ENCODE peak calls at places on chromosome 1, in eight cellular contexts. B is transverse colon, A is GM12891, T is spleen, M is HCT116, Z is K562, X is breast epithelium, R is stomach. G is an unnamed sample.

GRCh38 chr1:212437179-212437798 is 4.6 kb downstream of the NENF start:
- DNase-seq in R (no peak), Z (peak; percentile 69), A (no peak), M (no peak), T (no peak), B (no peak), X (no peak), G (no peak)

GRCh38 chr1:76130992-76131391 is 56.4 kb downstream of the ST6GALNAC3 start:
- DNase-seq in T (no peak), R (no peak), B (no peak), M (no peak), X (no peak), Z (no peak), A (no peak), G (no peak)

GRCh38 chr1:118575060-118575459 is 390.0 kb upstream of the SPAG17 start:
- DNase-seq in X (no peak), A (no peak), B (no peak), Z (no peak), T (no peak), M (no peak), R (no peak), G (no peak)

GRCh38 chr1:82491301-82491986 is 690.7 kb downstream of the ADGRL2 start:
- DNase-seq in X (no peak), Z (no peak), A (no peak), R (no peak), M (no peak), T (no peak), B (no peak), G (no peak)

GRCh38 chr1:89670168-89670567 is 37.2 kb downstream of the LRRC8C start:
- DNase-seq in R (no peak), A (peak; percentile 25), Z (no peak), X (no peak), B (no peak), M (no peak), T (no peak), G (no peak)

GRCh38 chr1:204213668-204214662 is at the start of gene GOLT1A:
- DNase-seq in Z (peak; percentile 64), A (peak; percentile 42), R (peak; percentile 91), X (peak; percentile 79), T (no peak), M (peak; percentile 85), B (peak; percentile 90), G (no peak)

GRCh38 chr1:153805929-153806750 is 30.9 kb downstream of the SLC27A3 start:
- DNase-seq in T (no peak), X (no peak), R (no peak), B (no peak), Z (no peak), M (no peak), A (no peak), G (no peak)

GRCh38 chr1:74753104-74753503 is 20.2 kb downstream of the TYW3 start:
- DNase-seq in M (no peak), B (no peak), Z (no peak), T (no peak), R (no peak), X (no peak), A (no peak), G (no peak)

GRCh38 chr1:244454412-244454811 is 2.7 kb upstream of the ADSS2 start:
- DNase-seq in A (no peak), X (no peak), Z (no peak), M (no peak), B (no peak), R (no peak), T (no peak), G (no peak)

GRCh38 chr1:169371400-169371799 is 3.4 kb downstream of the BLZF1 start:
- DNase-seq in T (no peak), X (no peak), Z (no peak), R (no peak), B (no peak), M (no peak), A (no peak), G (no peak)

GRCh38 chr1:225747566-225747965 is 30.1 kb upstream of the SRP9 start:
- DNase-seq in Z (no peak), T (no peak), A (no peak), R (no peak), B (no peak), M (no peak), X (no peak), G (no peak)

GRCh38 chr1:228088586-228089498 is 6.3 kb downstream of the ARF1 start:
- DNase-seq in A (no peak), M (no peak), X (peak; percentile 31), B (peak; percentile 8), R (peak; percentile 27), Z (no peak), T (peak; percentile 79), G (no peak)

GRCh38 chr1:182520746-182521145 is 68.3 kb downstream of the RNASEL start:
- DNase-seq in M (no peak), Z (no peak), B (no peak), R (no peak), A (no peak), T (no peak), X (no peak), G (no peak)

GRCh38 chr1:234823191-234824176 is 213.5 kb upstream of the IRF2BP2 start:
- DNase-seq in B (peak; percentile 87), X (no peak), A (no peak), T (no peak), R (no peak), M (no peak), Z (no peak), G (no peak)

GRCh38 chr1:8858112-8858668 is 20.3 kb downstream of the ENO1 start:
- DNase-seq in A (no peak), T (no peak), Z (no peak), M (no peak), X (no peak), R (peak; percentile 41), B (no peak), G (no peak)

GRCh38 chr1:28770601-28771165 is 33.9 kb downstream of the YTHDF2 start:
- DNase-seq in R (no peak), T (no peak), A (no peak), Z (no peak), M (no peak), B (no peak), X (no peak), G (no peak)

GRCh38 chr1:28775121-28775942 is 36.6 kb upstream of the OPRD1 start:
- DNase-seq in R (peak; percentile 79), M (no peak), Z (no peak), A (peak; percentile 78), T (peak; percentile 93), B (peak; percentile 86), X (peak; percentile 70), G (peak; percentile 57)

GRCh38 chr1:28778021-28778420 is 33.9 kb upstream of the OPRD1 start:
- DNase-seq in R (no peak), T (no peak), Z (no peak), M (no peak), A (no peak), X (no peak), B (no peak), G (no peak)

GRCh38 chr1:28776341-28776740 is 35.6 kb upstream of the OPRD1 start:
- DNase-seq in T (peak; percentile 29), R (no peak), X (peak; percentile 34), M (no peak), B (no peak), A (no peak), Z (no peak), G (no peak)

DNA sequence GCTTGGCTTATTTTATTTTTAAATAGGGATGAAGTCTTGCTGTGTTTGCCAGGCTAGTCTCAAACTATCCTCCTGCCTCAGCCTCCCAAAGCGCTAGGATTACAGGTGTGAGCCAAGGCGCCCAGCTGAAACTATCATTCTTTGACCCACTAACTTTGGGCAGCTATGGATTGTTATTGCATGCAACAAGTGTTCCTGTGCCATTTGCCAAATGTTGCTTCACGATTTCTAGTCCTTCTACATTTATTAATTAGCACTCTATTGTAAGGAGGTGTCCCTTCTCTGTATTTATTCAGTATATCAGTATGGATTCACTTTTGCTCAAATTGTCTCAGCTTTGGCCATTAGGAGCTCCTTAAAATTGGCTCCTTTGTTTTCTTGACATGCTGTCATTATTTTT is 36.4 kb downstream of the YTHDF2 start:
- DNase-seq in B (no peak), A (no peak), Z (no peak), R (no peak), T (no peak), M (no peak), X (no peak), G (no peak)
- TF ChIP-seq POLR2AphosphoS5 in B (no peak), A (no peak), Z (no peak), R (no peak), T (no peak), M (no peak), X (no peak), G (no peak)

GRCh38 chr1:53890522-53890941 is 935 bp upstream of the YIPF1 start:
- DNase-seq in A (no peak), Z (no peak), X (no peak), B (no peak), T (no peak), M (no peak), R (no peak), G (no peak)

GRCh38 chr1:53891678-53892077 is 2.1 kb upstream of the YIPF1 start:
- DNase-seq in M (no peak), X (no peak), B (no peak), R (no peak), Z (no peak), T (no peak), A (no peak), G (no peak)

GRCh38 chr1:53888716-53889115 is 881 bp downstream of the YIPF1 start:
- DNase-seq in T (no peak), A (no peak), X (no peak), Z (no peak), R (no peak), M (no peak), B (no peak), G (no peak)

GRCh38 chr1:53891021-53891420 is 1.4 kb upstream of the YIPF1 start:
- DNase-seq in M (no peak), R (no peak), T (no peak), A (no peak), Z (peak; percentile 30), X (no peak), B (no peak), G (no peak)

GRCh38 chr1:53889304-53890298 is at the start of gene YIPF1:
- DNase-seq in X (peak; percentile 86), B (peak; percentile 93), T (peak; percentile 98), Z (peak; percentile 98), R (peak; percentile 92), A (peak; percentile 76), M (peak; percentile 74), G (peak; percentile 82)
- TF ChIP-seq POLR2A in X (no peak), B (peak; percentile 58), T (no peak), Z (peak; percentile 78), R (no peak), A (peak; percentile 66), M (no peak), G (peak; percentile 66)

DNA sequence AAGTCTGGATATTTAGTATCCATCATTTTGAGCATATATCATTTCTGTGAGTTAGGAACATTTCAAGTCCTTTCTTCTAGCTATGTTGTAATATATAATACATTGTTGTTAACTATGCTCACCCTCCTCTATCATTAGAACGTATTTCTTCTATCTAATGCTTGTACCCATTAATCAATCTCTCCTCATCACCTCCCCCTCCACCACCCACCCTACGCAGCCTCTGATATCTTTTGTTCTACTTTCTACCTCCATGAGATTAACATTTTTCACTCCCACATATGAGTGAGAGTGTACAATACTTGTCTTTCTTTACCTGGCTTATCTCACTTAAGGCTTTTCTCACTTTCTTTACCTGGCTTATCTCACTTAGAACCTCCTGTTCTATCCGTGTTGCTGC is 156.2 kb downstream of the FMN2 start:
- DNase-seq in T (no peak), B (no peak), A (no peak), Z (no peak), M (no peak), R (no peak), X (no peak), G (no peak)
- TF ChIP-seq POLR2AphosphoS5 in T (no peak), B (no peak), A (no peak), Z (no peak), M (no peak), R (no peak), X (no peak), G (no peak)

GRCh38 chr1:86933051-86933450 is 18.6 kb downstream of the HS2ST1 start:
- DNase-seq in Z (no peak), B (no peak), A (no peak), X (no peak), R (no peak), T (no peak), M (no peak), G (no peak)
- TF ChIP-seq POLR2A in Z (no peak), B (no peak), A (no peak), X (no peak), R (no peak), T (no peak), M (no peak), G (no peak)